ENCODE peak calls at places on chromosomes 6 and 20, in seven cellular contexts. Z is tibial artery; Y is CD8-positive, alpha-beta memory T cell; L is heart left ventricle; S is left lung; A is IMR-90; W is kidney. C is an unnamed sample.

GRCh38 chr6:27962506-27962905 is 5.5 kb downstream of the OR2B6 start:
- DNase-seq in Y (no peak), Z (no peak), L (no peak), W (no peak), A (no peak), S (no peak), C (no peak)

GRCh38 chr6:82711105-82711829 is 347.6 kb downstream of the TPBG start:
- DNase-seq in W (no peak), S (no peak), L (no peak), Z (no peak), A (no peak), Y (no peak), C (peak; percentile 53)

GRCh38 chr6:132060591-132060990 is 109.4 kb upstream of the CCN2 start:
- DNase-seq in L (no peak), W (no peak), S (no peak), Y (no peak), A (peak; percentile 97), Z (no peak), C (no peak)

GRCh38 chr6:158895661-158896060 is 76.5 kb upstream of the EZR start:
- DNase-seq in W (no peak), Z (no peak), Y (no peak), A (no peak), L (no peak), S (no peak), C (no peak)

GRCh38 chr6:50264995-50265571 is 215.4 kb upstream of the DEFB112 start:
- DNase-seq in A (no peak), S (no peak), Y (no peak), W (no peak), Z (no peak), L (no peak), C (no peak)

GRCh38 chr20:52539891-52540290 is 348.3 kb upstream of the ZFP64 start:
- DNase-seq in Y (no peak), W (no peak), S (no peak), Z (no peak), L (no peak), A (no peak), C (no peak)

GRCh38 chr20:49290608-49291191 is 12.8 kb upstream of the ZNFX1 start:
- DNase-seq in W (no peak), Z (no peak), A (no peak), S (no peak), Y (no peak), L (no peak), C (no peak)

GRCh38 chr6:15247750-15248450 is 2.0 kb downstream of the JARID2 start:
- DNase-seq in A (peak; percentile 62), S (peak; percentile 93), L (peak; percentile 67), Y (peak; percentile 77), W (peak; percentile 90), Z (peak; percentile 29), C (peak; percentile 66)

GRCh38 chr20:45985573-45985972 is 13.6 kb upstream of the ZNF335 start:
- DNase-seq in W (peak; percentile 49), A (no peak), L (no peak), S (no peak), Z (no peak), Y (no peak), C (no peak)

DNA sequence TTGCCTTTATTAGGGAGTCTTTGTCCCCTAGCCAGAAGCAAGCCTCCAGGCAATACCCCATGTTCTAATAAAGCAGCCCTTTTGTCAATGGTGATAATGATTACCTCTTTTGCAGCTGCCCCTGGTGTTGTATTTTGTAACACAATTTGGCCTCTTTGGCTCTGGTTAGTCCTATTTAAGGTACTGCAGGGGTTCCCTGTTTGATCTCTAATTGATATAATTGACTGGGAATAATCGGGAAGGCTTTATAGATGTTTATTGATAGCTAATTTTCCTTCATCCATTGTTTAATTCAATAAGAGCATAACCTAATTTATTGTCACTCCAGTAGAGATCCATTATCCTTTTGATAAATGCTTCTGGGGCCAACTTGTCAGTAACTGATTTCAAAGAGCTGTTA is 537.2 kb downstream of the PKHD1 start:
- DNase-seq in W (no peak), Y (no peak), Z (no peak), A (no peak), S (no peak), L (no peak), C (no peak)
- H3K27ac ChIP-seq in W (no peak overlapping the region), Y (no peak overlapping the region), Z (no peak overlapping the region), A (no peak overlapping the region), S (no peak overlapping the region), L (no peak overlapping the region), C (no peak overlapping the region)

GRCh38 chr6:7431594-7432390 is 42.2 kb downstream of the RIOK1 start:
- DNase-seq in W (no peak), Z (no peak), L (no peak), Y (no peak), S (no peak), A (peak; percentile 7), C (no peak)

GRCh38 chr6:7433211-7433610 is 43.6 kb downstream of the RIOK1 start:
- DNase-seq in Z (no peak), W (no peak), A (no peak), L (no peak), S (no peak), Y (no peak), C (no peak)

GRCh38 chr6:7432391-7433207 is 43.0 kb downstream of the RIOK1 start:
- DNase-seq in L (no peak), A (no peak), S (no peak), Y (no peak), W (no peak), Z (no peak), C (no peak)

GRCh38 chr6:7434672-7435071 is 45.1 kb downstream of the RIOK1 start:
- DNase-seq in A (no peak), L (no peak), Z (no peak), W (no peak), Y (no peak), S (no peak), C (no peak)

DNA sequence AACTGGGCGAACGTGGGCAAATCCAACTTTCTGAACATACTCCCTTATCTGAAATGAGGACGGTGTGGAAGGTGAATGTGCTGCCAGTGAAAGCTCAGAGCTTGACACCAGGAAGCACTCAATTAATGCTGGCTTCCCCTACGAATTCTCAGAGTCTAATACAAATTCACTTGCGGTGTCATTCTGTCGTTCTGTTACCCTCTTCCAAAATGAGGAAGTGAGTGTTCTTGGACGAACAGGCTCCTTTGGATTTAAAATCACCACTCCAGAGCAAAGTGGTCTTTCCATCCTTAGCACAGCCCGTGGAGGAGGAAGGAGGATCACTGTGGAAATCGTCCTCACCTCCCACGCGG is 41.6 kb downstream of the RIOK1 start:
- DNase-seq in S (no peak), Z (no peak), L (no peak), Y (no peak), A (no peak), W (no peak), C (no peak)
- H3K27ac ChIP-seq in S (no peak overlapping the region), Z (no peak overlapping the region), L (no peak overlapping the region), Y (no peak overlapping the region), A (no peak overlapping the region), W (no peak overlapping the region), C (no peak overlapping the region)

GRCh38 chr6:105304366-105304765 is 98.5 kb downstream of the PREP start:
- DNase-seq in A (no peak), L (no peak), Z (no peak), Y (no peak), W (no peak), S (no peak), C (no peak)

GRCh38 chr6:105300090-105300489 is 102.8 kb downstream of the PREP start:
- DNase-seq in A (peak; percentile 43), W (no peak), S (no peak), Z (no peak), Y (no peak), L (no peak), C (no peak)

GRCh38 chr6:105302617-105303128 is 100.2 kb downstream of the PREP start:
- DNase-seq in Z (no peak), S (no peak), Y (no peak), A (no peak), L (no peak), W (no peak), C (no peak)

GRCh38 chr6:105301756-105302616 is 100.9 kb downstream of the PREP start:
- DNase-seq in A (no peak), Z (no peak), Y (no peak), W (no peak), S (no peak), L (no peak), C (no peak)

DNA sequence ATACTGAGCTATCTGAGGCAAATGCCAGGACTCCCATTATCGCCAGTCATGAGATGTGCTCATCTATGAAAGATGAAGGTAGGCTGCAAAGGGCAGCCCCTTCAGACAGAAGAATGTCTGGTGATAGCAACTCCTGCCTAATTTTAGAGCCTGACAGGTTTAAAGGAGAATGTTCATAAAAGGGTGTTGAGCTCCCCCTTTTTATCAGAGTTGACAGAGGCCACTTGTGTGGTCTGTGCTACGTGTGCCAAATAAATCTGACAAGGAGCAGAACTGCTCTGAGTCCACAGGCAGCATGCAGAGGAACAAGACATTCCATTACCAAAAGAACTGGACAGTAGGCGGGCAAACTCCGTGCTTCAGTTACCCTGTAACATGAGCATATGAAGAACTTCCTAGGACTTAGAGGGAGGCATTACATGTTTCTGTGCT is 101.8 kb downstream of the PREP start:
- DNase-seq in A (peak; percentile 29), L (peak; percentile 51), Z (no peak), Y (no peak), S (no peak), W (no peak), C (no peak)
- H3K27ac ChIP-seq in A (no peak overlapping the region), L (peak overlapping the region; percentile 44), Z (no peak overlapping the region), Y (no peak overlapping the region), S (no peak overlapping the region), W (no peak overlapping the region), C (no peak overlapping the region)

GRCh38 chr6:32175322-32175710 is 568 bp downstream of the AGPAT1 start:
- DNase-seq in A (no peak), L (no peak), Z (no peak), Y (no peak), S (no peak), W (no peak), C (no peak)
- H3K27ac ChIP-seq in A (peak overlapping the region; percentile 96), L (peak overlapping the region; percentile 97), Z (peak overlapping the region; percentile 96), Y (peak overlapping the region; percentile 93), S (peak overlapping the region; percentile 98), W (peak overlapping the region; percentile 76), C (peak overlapping the region; percentile 85)

DNA sequence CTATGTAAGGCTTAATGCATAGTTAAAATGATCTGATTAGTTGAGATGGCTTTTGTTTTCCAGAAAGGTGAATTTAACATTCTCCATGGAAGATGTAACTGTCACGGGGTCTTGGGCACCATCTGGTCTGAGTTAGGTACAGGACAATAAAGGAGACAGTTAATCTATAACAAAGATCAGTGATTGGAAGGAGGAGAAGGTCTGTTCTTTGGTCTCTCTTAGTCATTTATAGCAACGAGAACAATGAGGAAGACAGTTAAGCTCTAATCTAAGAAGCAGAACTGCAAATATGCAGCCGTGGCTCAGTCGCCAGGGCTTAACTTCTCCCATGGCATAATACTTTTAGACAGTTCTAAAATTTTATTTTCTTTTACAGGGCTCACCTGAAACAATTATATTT is 405.5 kb upstream of the SULF2 start:
- DNase-seq in W (no peak), L (no peak), A (no peak), Z (no peak), Y (no peak), S (no peak), C (no peak)
- H3K27ac ChIP-seq in W (no peak overlapping the region), L (no peak overlapping the region), A (no peak overlapping the region), Z (no peak overlapping the region), Y (no peak overlapping the region), S (no peak overlapping the region), C (no peak overlapping the region)

C was measured in substantia nigra.